ENCODE peak calls at places on chromosome 14, in five cellular contexts. One of them, this sample, is unnamed.

GRCh38 chr14:41449057-41449456 is 157.6 kb upstream of the LRFN5 start:
- DNase-seq in transverse colon: no peak
- DNase-seq in CD8-positive, alpha-beta T cell: no peak
- DNase-seq in A549: no peak
- DNase-seq in AG04450: no peak
- DNase-seq in this sample: no peak

GRCh38 chr14:32559048-32559447 is 229.9 kb downstream of the AKAP6 start:
- DNase-seq in transverse colon: no peak
- DNase-seq in A549: no peak
- DNase-seq in CD8-positive, alpha-beta T cell: no peak
- DNase-seq in AG04450: no peak
- DNase-seq in this sample: no peak

GRCh38 chr14:63860146-63860545 is 7.3 kb downstream of the SYNE2 start:
- DNase-seq in AG04450: no peak
- DNase-seq in CD8-positive, alpha-beta T cell: no peak
- DNase-seq in A549: no peak
- DNase-seq in transverse colon: no peak
- DNase-seq in this sample: no peak

GRCh38 chr14:85607571-85608219 is 77.8 kb downstream of the FLRT2 start:
- DNase-seq in CD8-positive, alpha-beta T cell: no peak
- DNase-seq in transverse colon: no peak
- DNase-seq in AG04450: peak; percentile 49
- DNase-seq in A549: no peak
- DNase-seq in this sample: no peak

GRCh38 chr14:54805080-54805479 is 97.5 kb downstream of the GCH1 start:
- DNase-seq in CD8-positive, alpha-beta T cell: no peak
- DNase-seq in A549: no peak
- DNase-seq in AG04450: no peak
- DNase-seq in transverse colon: no peak
- DNase-seq in this sample: no peak

GRCh38 chr14:64732066-64732465 is 27.8 kb downstream of the PLEKHG3 start:
- DNase-seq in transverse colon: no peak
- DNase-seq in A549: no peak
- DNase-seq in CD8-positive, alpha-beta T cell: no peak
- DNase-seq in AG04450: no peak
- DNase-seq in this sample: no peak

GRCh38 chr14:24417832-24418491 is 11.5 kb downstream of the CBLN3 start:
- DNase-seq in CD8-positive, alpha-beta T cell: no peak
- DNase-seq in AG04450: no peak
- DNase-seq in A549: no peak
- DNase-seq in transverse colon: peak; percentile 7
- DNase-seq in this sample: no peak

GRCh38 chr14:23929131-23929530 is 24.4 kb upstream of the DHRS4 start:
- DNase-seq in AG04450: no peak
- DNase-seq in A549: no peak
- DNase-seq in CD8-positive, alpha-beta T cell: no peak
- DNase-seq in transverse colon: no peak
- DNase-seq in this sample: no peak

GRCh38 chr14:96940009-96940408 is 142.8 kb downstream of the VRK1 start:
- DNase-seq in A549: no peak
- DNase-seq in CD8-positive, alpha-beta T cell: no peak
- DNase-seq in AG04450: no peak
- DNase-seq in transverse colon: no peak
- DNase-seq in this sample: no peak

GRCh38 chr14:70358631-70359030 is 852 bp downstream of the COX16 start:
- DNase-seq in AG04450: no peak
- DNase-seq in CD8-positive, alpha-beta T cell: no peak
- DNase-seq in A549: peak; percentile 28
- DNase-seq in transverse colon: no peak
- DNase-seq in this sample: no peak

GRCh38 chr14:61098711-61099110 is 117.7 kb downstream of the SLC38A6 start:
- DNase-seq in CD8-positive, alpha-beta T cell: no peak
- DNase-seq in A549: no peak
- DNase-seq in transverse colon: no peak
- DNase-seq in AG04450: no peak
- DNase-seq in this sample: no peak

GRCh38 chr14:69045857-69046351 is 66.8 kb upstream of the ACTN1 start:
- DNase-seq in CD8-positive, alpha-beta T cell: no peak
- DNase-seq in AG04450: no peak
- DNase-seq in A549: no peak
- DNase-seq in transverse colon: no peak
- DNase-seq in this sample: no peak

GRCh38 chr14:68672609-68673285 is 120.1 kb downstream of the ZFP36L1 start:
- DNase-seq in A549: no peak
- DNase-seq in transverse colon: no peak
- DNase-seq in CD8-positive, alpha-beta T cell: no peak
- DNase-seq in AG04450: no peak
- DNase-seq in this sample: no peak

DNA sequence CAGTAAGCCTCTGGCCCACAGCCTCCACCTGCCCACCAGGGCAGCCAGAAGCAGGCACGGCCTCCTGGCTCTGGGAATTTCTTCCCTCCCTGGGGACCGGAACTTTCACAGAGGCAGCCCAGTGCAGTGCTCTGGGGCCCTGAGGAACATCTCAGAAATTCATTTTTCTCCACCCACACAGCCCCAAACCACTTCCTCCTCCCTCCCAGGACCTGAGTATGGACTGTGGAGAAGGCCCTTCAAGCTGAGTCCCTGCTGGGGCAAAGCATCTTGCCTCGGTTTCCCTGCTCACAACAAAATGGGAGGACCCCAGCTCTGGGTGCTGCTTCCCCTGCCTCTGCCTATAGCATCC is 90.4 kb downstream of the CHGA start:
- DNase-seq in transverse colon: no peak
- DNase-seq in AG04450: no peak
- DNase-seq in CD8-positive, alpha-beta T cell: no peak
- DNase-seq in A549: no peak
- DNase-seq in this sample: no peak
- H3K27ac ChIP-seq in transverse colon: no peak overlapping the region
- H3K27ac ChIP-seq in AG04450: no peak overlapping the region
- H3K27ac ChIP-seq in CD8-positive, alpha-beta T cell: no peak overlapping the region
- H3K27ac ChIP-seq in A549: peak overlapping the region; percentile 36
- H3K27ac ChIP-seq in this sample: peak overlapping the region; percentile 84

GRCh38 chr14:73764881-73765280 is 50.7 kb upstream of the PNMA1 start:
- DNase-seq in transverse colon: peak; percentile 79
- DNase-seq in CD8-positive, alpha-beta T cell: no peak
- DNase-seq in AG04450: no peak
- DNase-seq in A549: no peak
- DNase-seq in this sample: no peak

GRCh38 chr14:73761621-73762355 is 47.6 kb upstream of the PNMA1 start:
- DNase-seq in transverse colon: no peak
- DNase-seq in A549: no peak
- DNase-seq in AG04450: no peak
- DNase-seq in CD8-positive, alpha-beta T cell: no peak
- DNase-seq in this sample: no peak

GRCh38 chr14:73764406-73764805 is 50.2 kb upstream of the PNMA1 start:
- DNase-seq in transverse colon: peak; percentile 46
- DNase-seq in AG04450: no peak
- DNase-seq in A549: no peak
- DNase-seq in CD8-positive, alpha-beta T cell: no peak
- DNase-seq in this sample: no peak

GRCh38 chr14:73762375-73762822 is 48.2 kb upstream of the PNMA1 start:
- DNase-seq in transverse colon: peak; percentile 70
- DNase-seq in CD8-positive, alpha-beta T cell: no peak
- DNase-seq in AG04450: no peak
- DNase-seq in A549: no peak
- DNase-seq in this sample: no peak

DNA sequence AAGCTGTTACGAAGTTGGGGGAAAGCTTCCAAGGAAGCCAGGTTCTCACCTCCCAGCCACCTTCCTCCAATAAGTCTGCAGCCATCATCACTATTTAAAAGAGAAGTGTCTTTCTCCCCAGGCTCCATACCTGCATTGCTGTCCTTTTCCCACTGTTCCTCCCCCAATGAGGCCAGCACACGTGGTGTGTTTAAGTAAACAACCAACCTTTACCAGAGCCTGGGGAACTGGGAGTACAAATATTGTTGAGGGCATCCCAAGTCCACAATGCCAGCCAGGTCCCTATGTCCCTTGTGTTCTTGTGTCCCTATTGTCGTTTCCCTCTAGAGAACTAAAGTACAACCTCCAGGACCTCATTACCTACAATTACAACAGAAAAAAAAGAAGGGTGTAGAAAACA is 49.2 kb upstream of the PNMA1 start:
- DNase-seq in CD8-positive, alpha-beta T cell: no peak
- DNase-seq in AG04450: no peak
- DNase-seq in A549: no peak
- DNase-seq in transverse colon: peak; percentile 26
- DNase-seq in this sample: no peak
- H3K27ac ChIP-seq in CD8-positive, alpha-beta T cell: no peak overlapping the region
- H3K27ac ChIP-seq in AG04450: no peak overlapping the region
- H3K27ac ChIP-seq in A549: peak overlapping the region; percentile 99
- H3K27ac ChIP-seq in transverse colon: peak overlapping the region; percentile 100
- H3K27ac ChIP-seq in this sample: peak overlapping the region; percentile 98

GRCh38 chr14:95464103-95464502 is 52.3 kb downstream of the SYNE3 start:
- DNase-seq in A549: no peak
- DNase-seq in AG04450: no peak
- DNase-seq in transverse colon: no peak
- DNase-seq in CD8-positive, alpha-beta T cell: no peak
- DNase-seq in this sample: no peak
- H3K27ac ChIP-seq in A549: no peak overlapping the region
- H3K27ac ChIP-seq in AG04450: no peak overlapping the region
- H3K27ac ChIP-seq in transverse colon: peak overlapping the region; percentile 61
- H3K27ac ChIP-seq in CD8-positive, alpha-beta T cell: peak overlapping the region; percentile 56
- H3K27ac ChIP-seq in this sample: no peak overlapping the region

DNA sequence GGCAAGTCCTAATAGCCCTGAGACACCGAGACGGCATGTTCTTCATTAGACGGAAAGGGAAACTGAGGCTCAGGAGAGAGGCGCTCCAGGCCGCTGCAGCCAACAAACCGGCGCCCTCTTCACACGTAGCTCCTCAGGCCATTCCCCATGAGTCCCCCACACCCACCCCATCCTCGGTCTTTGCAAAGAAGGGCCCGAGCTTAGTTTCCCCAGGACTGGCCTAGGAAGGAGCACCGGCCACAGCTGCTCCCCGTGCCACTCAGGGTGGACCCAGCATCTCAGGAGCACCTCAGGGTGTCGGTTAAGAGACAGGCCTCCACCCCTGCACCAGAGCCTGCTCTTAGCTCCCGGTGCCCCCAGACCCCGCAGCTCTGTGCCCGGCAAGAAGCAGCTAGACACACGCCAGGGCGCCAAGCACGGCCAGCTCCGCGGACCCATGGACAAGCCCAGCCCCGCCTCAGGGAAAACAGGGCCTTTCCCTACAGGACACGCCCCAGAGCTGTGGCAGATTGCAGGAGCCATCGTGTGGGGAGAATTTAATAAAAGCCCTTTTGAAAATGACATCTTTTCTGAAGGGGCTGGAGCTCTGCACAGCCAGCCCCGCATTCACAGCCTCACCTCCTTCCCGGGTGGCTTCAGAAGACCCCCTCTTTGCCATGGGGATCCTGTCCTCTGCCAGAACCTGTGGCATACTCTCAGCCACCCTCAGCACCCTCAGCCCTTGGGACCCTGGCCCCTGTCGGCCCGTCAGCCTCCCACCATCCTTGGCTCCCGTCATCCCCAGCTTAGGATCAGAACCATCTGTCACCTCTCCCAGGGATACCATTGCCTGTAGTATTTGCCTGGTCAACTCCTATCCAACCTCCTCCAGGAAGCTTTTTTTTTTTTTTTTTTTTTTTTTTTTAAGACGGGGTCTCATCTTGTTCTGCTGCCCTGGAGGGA is 59.7 kb downstream of the LGMN start:
- DNase-seq in A549: no peak
- DNase-seq in transverse colon: peak; percentile 53
- DNase-seq in CD8-positive, alpha-beta T cell: no peak
- DNase-seq in AG04450: no peak
- DNase-seq in this sample: no peak
- H3K27ac ChIP-seq in A549: no peak overlapping the region
- H3K27ac ChIP-seq in transverse colon: no peak overlapping the region
- H3K27ac ChIP-seq in CD8-positive, alpha-beta T cell: no peak overlapping the region
- H3K27ac ChIP-seq in AG04450: no peak overlapping the region
- H3K27ac ChIP-seq in this sample: peak overlapping the region; percentile 68

DNA sequence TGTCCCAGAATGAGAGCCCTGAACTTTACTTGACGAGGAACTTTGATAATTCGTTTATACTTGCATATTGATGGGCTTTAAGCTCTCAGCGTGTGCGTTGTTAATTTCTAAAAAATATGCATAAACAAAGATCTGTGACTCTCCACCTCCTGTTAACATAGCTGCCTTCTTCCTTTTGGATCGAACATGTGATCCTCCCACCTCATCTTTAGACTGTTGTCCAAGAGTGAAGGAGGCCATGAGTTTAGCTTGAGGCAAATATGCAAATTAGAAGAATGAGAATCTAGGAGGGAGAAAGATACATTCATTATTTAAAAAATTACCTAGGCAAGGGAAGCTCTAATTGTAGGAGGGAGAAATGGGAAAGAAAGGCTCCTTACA is 617 bp downstream of the TTC8 start:
- DNase-seq in AG04450: no peak
- DNase-seq in A549: peak; percentile 17
- DNase-seq in transverse colon: no peak
- DNase-seq in CD8-positive, alpha-beta T cell: no peak
- DNase-seq in this sample: no peak
- H3K27ac ChIP-seq in AG04450: peak overlapping the region; percentile 80
- H3K27ac ChIP-seq in A549: peak overlapping the region; percentile 96
- H3K27ac ChIP-seq in transverse colon: peak overlapping the region; percentile 86
- H3K27ac ChIP-seq in CD8-positive, alpha-beta T cell: peak overlapping the region; percentile 69
- H3K27ac ChIP-seq in this sample: peak overlapping the region; percentile 85

DNA sequence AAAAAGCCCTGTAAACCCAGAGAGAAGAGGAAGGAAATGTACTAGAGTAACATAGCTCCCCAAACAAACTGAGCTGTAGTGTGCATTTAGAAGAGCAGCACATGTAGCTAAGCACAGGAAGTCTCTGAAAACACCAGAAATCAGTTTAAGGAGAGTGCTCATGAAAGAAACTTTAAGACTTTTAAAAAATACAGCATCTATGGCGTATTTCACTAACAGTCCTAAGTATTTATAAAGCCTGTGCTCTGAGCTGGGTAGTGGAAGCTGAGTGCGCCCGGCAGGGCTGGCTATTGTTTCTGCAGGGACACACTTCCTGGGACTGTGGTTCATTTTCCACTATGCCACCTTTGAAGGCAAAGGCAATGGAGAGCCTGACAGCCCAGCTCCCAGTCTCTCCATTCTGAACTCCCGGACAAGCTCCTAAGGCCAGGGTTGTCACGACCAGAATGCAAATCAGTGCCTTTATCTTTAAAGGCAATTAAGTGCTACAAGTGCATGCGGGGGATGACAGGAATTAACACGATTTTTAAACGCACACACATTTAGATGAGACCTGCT is 45.4 kb downstream of the NIN start:
- DNase-seq in CD8-positive, alpha-beta T cell: no peak
- DNase-seq in A549: no peak
- DNase-seq in AG04450: no peak
- DNase-seq in transverse colon: no peak
- DNase-seq in this sample: no peak
- H3K27ac ChIP-seq in CD8-positive, alpha-beta T cell: peak overlapping the region; percentile 32
- H3K27ac ChIP-seq in A549: no peak overlapping the region
- H3K27ac ChIP-seq in AG04450: no peak overlapping the region
- H3K27ac ChIP-seq in transverse colon: no peak overlapping the region
- H3K27ac ChIP-seq in this sample: no peak overlapping the region

GRCh38 chr14:36271939-36272907 is 48.2 kb downstream of the MBIP start:
- DNase-seq in AG04450: no peak
- DNase-seq in transverse colon: peak; percentile 15
- DNase-seq in CD8-positive, alpha-beta T cell: no peak
- DNase-seq in A549: no peak
- DNase-seq in this sample: no peak
- H3K27ac ChIP-seq in AG04450: no peak overlapping the region
- H3K27ac ChIP-seq in transverse colon: no peak overlapping the region
- H3K27ac ChIP-seq in CD8-positive, alpha-beta T cell: no peak overlapping the region
- H3K27ac ChIP-seq in A549: no peak overlapping the region
- H3K27ac ChIP-seq in this sample: no peak overlapping the region

GRCh38 chr14:51868405-51868804 is 8.0 kb downstream of the GNG2 start:
- DNase-seq in A549: no peak
- DNase-seq in AG04450: no peak
- DNase-seq in CD8-positive, alpha-beta T cell: no peak
- DNase-seq in transverse colon: no peak
- DNase-seq in this sample: no peak
- H3K27ac ChIP-seq in A549: no peak overlapping the region
- H3K27ac ChIP-seq in AG04450: no peak overlapping the region
- H3K27ac ChIP-seq in CD8-positive, alpha-beta T cell: no peak overlapping the region
- H3K27ac ChIP-seq in transverse colon: peak overlapping the region; percentile 13
- H3K27ac ChIP-seq in this sample: no peak overlapping the region

GRCh38 chr14:94599656-94600004 is 12.6 kb upstream of the SERPINA3 start:
- DNase-seq in transverse colon: no peak
- DNase-seq in CD8-positive, alpha-beta T cell: no peak
- DNase-seq in A549: peak; percentile 19
- DNase-seq in AG04450: no peak
- DNase-seq in this sample: no peak
- H3K27ac ChIP-seq in transverse colon: peak overlapping the region; percentile 75
- H3K27ac ChIP-seq in CD8-positive, alpha-beta T cell: no peak overlapping the region
- H3K27ac ChIP-seq in A549: peak overlapping the region; percentile 98
- H3K27ac ChIP-seq in AG04450: peak overlapping the region; percentile 96
- H3K27ac ChIP-seq in this sample: peak overlapping the region; percentile 74